ENCODE peak calls at places on chromosomes 3 and 15, in ten cellular contexts. H, S, U, A, C, M, B, Z, N and J are unnamed samples.
A peak's percentile ranks its signal among the peaks of the same experiment; 100 is the strongest.

GRCh38 chr3:37466660-37467359 is 292.4 kb upstream of the LRRFIP2 start:
- DNase-seq in H (no peak), S (peak; percentile 70), U (no peak), A (no peak), C (no peak), M (peak; percentile 91), B (no peak), Z (no peak), N (no peak), J (no peak)

GRCh38 chr3:78822741-78823140 is 945.1 kb downstream of the ROBO1 start:
- DNase-seq in H (no peak), S (no peak), U (no peak), A (no peak), C (no peak), M (no peak), B (no peak), Z (no peak), N (no peak), J (no peak)

GRCh38 chr3:135348698-135349097 is 553.6 kb downstream of the EPHB1 start:
- DNase-seq in H (no peak), S (no peak), U (no peak), A (no peak), C (no peak), M (no peak), B (no peak), Z (no peak), N (no peak), J (no peak)

GRCh38 chr3:183215591-183216202 is 37.4 kb upstream of the B3GNT5 start:
- DNase-seq in H (no peak), S (no peak), U (no peak), A (no peak), C (no peak), M (no peak), B (no peak), Z (no peak), N (no peak), J (no peak)

GRCh38 chr3:184538600-184539431 is 22.8 kb upstream of the EPHB3 start:
- DNase-seq in H (no peak), S (no peak), U (no peak), A (no peak), C (peak; percentile 60), M (no peak), B (no peak), Z (no peak), N (no peak), J (no peak)

GRCh38 chr3:63921741-63922482 is 9.7 kb upstream of the SCAANT1 start:
- DNase-seq in H (no peak), S (no peak), U (no peak), A (no peak), C (no peak), M (no peak), B (no peak), Z (no peak), N (no peak), J (no peak)

GRCh38 chr3:73493543-73494314 is 131.0 kb downstream of the PDZRN3 start:
- DNase-seq in H (no peak), S (no peak), U (no peak), A (peak; percentile 56), C (no peak), M (no peak), B (peak; percentile 73), Z (no peak), N (no peak), J (no peak)

GRCh38 chr3:61571516-61572336 is 10.4 kb downstream of the PTPRG start:
- DNase-seq in H (no peak), S (no peak), U (no peak), A (peak; percentile 65), C (no peak), M (no peak), B (peak; percentile 68), Z (no peak), N (no peak), J (no peak)

GRCh38 chr15:83295417-83295816 is 11.0 kb upstream of the BNC1 start:
- DNase-seq in H (no peak), S (no peak), U (no peak), A (no peak), C (no peak), M (no peak), B (no peak), Z (no peak), N (no peak), J (no peak)

GRCh38 chr3:72343078-72343477 is 505.2 kb downstream of the SHQ1 start:
- DNase-seq in H (no peak), S (no peak), U (no peak), A (peak; percentile 49), C (no peak), M (no peak), B (no peak), Z (no peak), N (no peak), J (no peak)

GRCh38 chr3:38450853-38451252 is 2.8 kb upstream of the ACVR2B start:
- DNase-seq in H (no peak), S (no peak), U (no peak), A (no peak), C (no peak), M (no peak), B (no peak), Z (no peak), N (no peak), J (no peak)

GRCh38 chr3:33312361-33312760 is 35.1 kb downstream of the FBXL2 start:
- DNase-seq in H (no peak), S (no peak), U (no peak), A (peak; percentile 37), C (no peak), M (no peak), B (no peak), Z (no peak), N (no peak), J (no peak)

GRCh38 chr3:4419920-4420319 is 47.1 kb downstream of the SUMF1 start:
- DNase-seq in H (no peak), S (no peak), U (no peak), A (no peak), C (no peak), M (no peak), B (no peak), Z (no peak), N (no peak), J (no peak)